ENCODE peak calls at places on chromosome 22, in five cellular contexts. One of them, this sample, is unnamed.
A peak's percentile ranks its signal among the peaks of the same experiment; 100 is the strongest.

GRCh38 chr22:45233386-45233785 is 7.3 kb downstream of the KIAA0930 start:
- DNase-seq in A549: no peak
- DNase-seq in brain microvascular endothelial cell: no peak
- DNase-seq in stomach: no peak
- DNase-seq in OCI-LY7: no peak
- DNase-seq in this sample: no peak

GRCh38 chr22:40332319-40332781 is 13.9 kb upstream of the ADSL start:
- DNase-seq in A549: no peak
- DNase-seq in brain microvascular endothelial cell: peak; percentile 72
- DNase-seq in stomach: no peak
- DNase-seq in OCI-LY7: no peak
- DNase-seq in this sample: no peak

GRCh38 chr22:27146871-27147591 is 489.6 kb downstream of the MIAT start:
- DNase-seq in A549: no peak
- DNase-seq in brain microvascular endothelial cell: no peak
- DNase-seq in stomach: no peak
- DNase-seq in OCI-LY7: no peak
- DNase-seq in this sample: no peak

GRCh38 chr22:30743257-30744020 is 48.8 kb downstream of the OSBP2 start:
- DNase-seq in A549: no peak
- DNase-seq in brain microvascular endothelial cell: no peak
- DNase-seq in stomach: no peak
- DNase-seq in OCI-LY7: no peak
- DNase-seq in this sample: no peak

GRCh38 chr22:45014658-45015057 is 4.9 kb upstream of the PHF21B start:
- DNase-seq in A549: no peak
- DNase-seq in brain microvascular endothelial cell: no peak
- DNase-seq in stomach: no peak
- DNase-seq in OCI-LY7: no peak
- DNase-seq in this sample: no peak

GRCh38 chr22:33648478-33648877 is 271.8 kb downstream of the LARGE1 start:
- DNase-seq in A549: no peak
- DNase-seq in brain microvascular endothelial cell: no peak
- DNase-seq in stomach: no peak
- DNase-seq in OCI-LY7: no peak
- DNase-seq in this sample: no peak

GRCh38 chr22:30650508-30651116 is 15.0 kb downstream of the SLC35E4 start:
- DNase-seq in A549: no peak
- DNase-seq in brain microvascular endothelial cell: no peak
- DNase-seq in stomach: peak; percentile 32
- DNase-seq in OCI-LY7: no peak
- DNase-seq in this sample: no peak

GRCh38 chr22:27063381-27063780 is 406.0 kb downstream of the MIAT start:
- DNase-seq in A549: no peak
- DNase-seq in brain microvascular endothelial cell: no peak
- DNase-seq in stomach: no peak
- DNase-seq in OCI-LY7: no peak
- DNase-seq in this sample: no peak

GRCh38 chr22:36563001-36563400 is 34.0 kb upstream of the EIF3D start:
- DNase-seq in A549: no peak
- DNase-seq in brain microvascular endothelial cell: no peak
- DNase-seq in stomach: no peak
- DNase-seq in OCI-LY7: no peak
- DNase-seq in this sample: no peak

GRCh38 chr22:30705710-30706651 is 11.3 kb downstream of the OSBP2 start:
- DNase-seq in A549: no peak
- DNase-seq in brain microvascular endothelial cell: peak; percentile 5
- DNase-seq in stomach: no peak
- DNase-seq in OCI-LY7: peak; percentile 5
- DNase-seq in this sample: no peak

GRCh38 chr22:38788417-38788816 is 5.5 kb downstream of the DNAL4 start:
- DNase-seq in A549: no peak
- DNase-seq in brain microvascular endothelial cell: peak; percentile 83
- DNase-seq in stomach: peak; percentile 32
- DNase-seq in OCI-LY7: no peak
- DNase-seq in this sample: peak; percentile 96

GRCh38 chr22:40138866-40139265 is 38.9 kb upstream of the TNRC6B start:
- DNase-seq in A549: no peak
- DNase-seq in brain microvascular endothelial cell: no peak
- DNase-seq in stomach: no peak
- DNase-seq in OCI-LY7: no peak
- DNase-seq in this sample: no peak

GRCh38 chr22:39409630-39410029 is 10.1 kb downstream of the TAB1 start:
- DNase-seq in A549: no peak
- DNase-seq in brain microvascular endothelial cell: no peak
- DNase-seq in stomach: no peak
- DNase-seq in OCI-LY7: no peak
- DNase-seq in this sample: no peak

GRCh38 chr22:24580276-24580675 is 12.6 kb downstream of the LRRC75B start:
- DNase-seq in A549: no peak
- DNase-seq in brain microvascular endothelial cell: no peak
- DNase-seq in stomach: no peak
- DNase-seq in OCI-LY7: no peak
- DNase-seq in this sample: no peak

GRCh38 chr22:26502688-26503561 is 9.3 kb downstream of the TFIP11 start:
- DNase-seq in A549: no peak
- DNase-seq in brain microvascular endothelial cell: peak; percentile 34
- DNase-seq in stomach: peak; percentile 28
- DNase-seq in OCI-LY7: peak; percentile 89
- DNase-seq in this sample: peak; percentile 60

GRCh38 chr22:25736378-25737011 is 5.5 kb upstream of the MYO18B start:
- DNase-seq in A549: no peak
- DNase-seq in brain microvascular endothelial cell: no peak
- DNase-seq in stomach: no peak
- DNase-seq in OCI-LY7: no peak
- DNase-seq in this sample: no peak

GRCh38 chr22:44464000-44464399 is 34.0 kb downstream of the RTL6 start:
- DNase-seq in A549: no peak
- DNase-seq in brain microvascular endothelial cell: no peak
- DNase-seq in stomach: no peak
- DNase-seq in OCI-LY7: no peak
- DNase-seq in this sample: no peak

GRCh38 chr22:38452373-38453064 is 2.5 kb downstream of the KCNJ4 start:
- DNase-seq in A549: no peak
- DNase-seq in brain microvascular endothelial cell: no peak
- DNase-seq in stomach: no peak
- DNase-seq in OCI-LY7: no peak
- DNase-seq in this sample: peak; percentile 72

GRCh38 chr22:26892401-26893033 is 235.1 kb downstream of the MIAT start:
- DNase-seq in A549: no peak
- DNase-seq in brain microvascular endothelial cell: no peak
- DNase-seq in stomach: peak; percentile 49
- DNase-seq in OCI-LY7: no peak
- DNase-seq in this sample: peak; percentile 23

GRCh38 chr22:39487826-39488520 is 14.1 kb upstream of the MIEF1 start:
- DNase-seq in A549: no peak
- DNase-seq in brain microvascular endothelial cell: no peak
- DNase-seq in stomach: no peak
- DNase-seq in OCI-LY7: no peak
- DNase-seq in this sample: no peak

GRCh38 chr22:30944986-30945385 is 23.6 kb downstream of the MORC2 start:
- DNase-seq in A549: no peak
- DNase-seq in brain microvascular endothelial cell: no peak
- DNase-seq in stomach: no peak
- DNase-seq in OCI-LY7: no peak
- DNase-seq in this sample: no peak

GRCh38 chr22:31630331-31631329 is 31.4 kb downstream of the PISD start:
- DNase-seq in A549: peak; percentile 61
- DNase-seq in brain microvascular endothelial cell: peak; percentile 58
- DNase-seq in stomach: peak; percentile 79
- DNase-seq in OCI-LY7: peak; percentile 96
- DNase-seq in this sample: peak; percentile 92

GRCh38 chr22:44279059-44279340 is 33.8 kb downstream of the SHISAL1 start:
- DNase-seq in A549: no peak
- DNase-seq in brain microvascular endothelial cell: no peak
- DNase-seq in stomach: no peak
- DNase-seq in OCI-LY7: no peak
- DNase-seq in this sample: no peak

GRCh38 chr22:24990344-24990905 is 37.9 kb downstream of the KIAA1671 start:
- DNase-seq in A549: no peak
- DNase-seq in brain microvascular endothelial cell: no peak
- DNase-seq in stomach: no peak
- DNase-seq in OCI-LY7: no peak
- DNase-seq in this sample: no peak

GRCh38 chr22:38833061-38833460 is 10.8 kb downstream of the NPTXR start:
- DNase-seq in A549: no peak
- DNase-seq in brain microvascular endothelial cell: no peak
- DNase-seq in stomach: no peak
- DNase-seq in OCI-LY7: no peak
- DNase-seq in this sample: no peak

GRCh38 chr22:17106785-17107546 is 14.2 kb downstream of the TMEM121B start:
- DNase-seq in A549: no peak
- DNase-seq in brain microvascular endothelial cell: no peak
- DNase-seq in stomach: no peak
- DNase-seq in OCI-LY7: no peak
- DNase-seq in this sample: no peak

GRCh38 chr22:26697151-26697550 is 39.8 kb downstream of the MIAT start:
- DNase-seq in A549: no peak
- DNase-seq in brain microvascular endothelial cell: no peak
- DNase-seq in stomach: no peak
- DNase-seq in OCI-LY7: no peak
- DNase-seq in this sample: no peak

GRCh38 chr22:48453171-48453570 is 1374.5 kb downstream of the BRD1 start:
- DNase-seq in A549: no peak
- DNase-seq in brain microvascular endothelial cell: no peak
- DNase-seq in stomach: no peak
- DNase-seq in OCI-LY7: no peak
- DNase-seq in this sample: no peak

GRCh38 chr22:31561238-31561887 is 65.0 kb downstream of the SFI1 start:
- DNase-seq in A549: peak; percentile 59
- DNase-seq in brain microvascular endothelial cell: peak; percentile 78
- DNase-seq in stomach: peak; percentile 83
- DNase-seq in OCI-LY7: peak; percentile 66
- DNase-seq in this sample: peak; percentile 89

GRCh38 chr22:37329239-37330140 is 47.2 kb downstream of the CYTH4 start:
- DNase-seq in A549: no peak
- DNase-seq in brain microvascular endothelial cell: no peak
- DNase-seq in stomach: no peak
- DNase-seq in OCI-LY7: no peak
- DNase-seq in this sample: no peak

GRCh38 chr22:27719535-27720227 is 81.9 kb downstream of the MN1 start:
- DNase-seq in A549: no peak
- DNase-seq in brain microvascular endothelial cell: peak; percentile 11
- DNase-seq in stomach: no peak
- DNase-seq in OCI-LY7: peak; percentile 8
- DNase-seq in this sample: no peak

GRCh38 chr22:27795053-27795452 is 6.5 kb downstream of the MN1 start:
- DNase-seq in A549: no peak
- DNase-seq in brain microvascular endothelial cell: no peak
- DNase-seq in stomach: no peak
- DNase-seq in OCI-LY7: no peak
- DNase-seq in this sample: no peak

GRCh38 chr22:25061605-25062377 is 109.3 kb downstream of the KIAA1671 start:
- DNase-seq in A549: no peak
- DNase-seq in brain microvascular endothelial cell: no peak
- DNase-seq in stomach: no peak
- DNase-seq in OCI-LY7: no peak
- DNase-seq in this sample: no peak

DNA sequence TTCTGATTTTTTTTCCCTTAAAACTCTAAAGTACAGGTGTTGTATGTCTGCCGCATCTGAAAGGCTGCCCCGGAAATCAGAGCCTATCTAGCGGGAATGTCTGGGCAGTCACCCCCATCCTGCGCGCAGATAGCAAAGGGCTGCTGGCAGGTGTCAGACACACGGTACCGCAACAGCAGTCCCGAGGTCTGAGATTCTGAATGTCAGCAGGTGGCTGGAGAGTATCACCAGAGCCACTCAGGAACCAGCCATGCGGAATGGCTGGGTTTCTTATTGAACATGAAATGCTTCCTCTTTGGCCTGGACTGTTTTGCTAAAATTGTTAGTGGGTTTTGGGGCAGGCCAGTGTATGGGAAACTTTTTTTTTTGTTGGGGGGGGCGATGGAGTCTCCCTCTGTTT is 53.3 kb downstream of the CERK start:
- DNase-seq in A549: no peak
- DNase-seq in brain microvascular endothelial cell: no peak
- DNase-seq in stomach: peak; percentile 32
- DNase-seq in OCI-LY7: peak; percentile 93
- DNase-seq in this sample: no peak
- H3K27ac ChIP-seq in A549: no peak overlapping the region
- H3K27ac ChIP-seq in brain microvascular endothelial cell: no peak overlapping the region
- H3K27ac ChIP-seq in stomach: peak overlapping the region; percentile 84
- H3K27ac ChIP-seq in OCI-LY7: peak overlapping the region; percentile 84
- H3K27ac ChIP-seq in this sample: peak overlapping the region; percentile 79

GRCh38 chr22:41826001-41826400 is 6.9 kb upstream of the SREBF2 start:
- DNase-seq in A549: no peak
- DNase-seq in brain microvascular endothelial cell: no peak
- DNase-seq in stomach: no peak
- DNase-seq in OCI-LY7: no peak
- DNase-seq in this sample: no peak
- H3K27ac ChIP-seq in A549: no peak overlapping the region
- H3K27ac ChIP-seq in brain microvascular endothelial cell: no peak overlapping the region
- H3K27ac ChIP-seq in stomach: peak overlapping the region; percentile 6
- H3K27ac ChIP-seq in OCI-LY7: no peak overlapping the region
- H3K27ac ChIP-seq in this sample: peak overlapping the region; percentile 80

GRCh38 chr22:20137113-20137512 is 5.5 kb downstream of the ZDHHC8 start:
- DNase-seq in A549: no peak
- DNase-seq in brain microvascular endothelial cell: no peak
- DNase-seq in stomach: no peak
- DNase-seq in OCI-LY7: no peak
- DNase-seq in this sample: no peak

GRCh38 chr22:20135846-20136602 is 4.4 kb downstream of the ZDHHC8 start:
- DNase-seq in A549: no peak
- DNase-seq in brain microvascular endothelial cell: no peak
- DNase-seq in stomach: no peak
- DNase-seq in OCI-LY7: peak; percentile 30
- DNase-seq in this sample: no peak

GRCh38 chr22:20137671-20138416 is 6.2 kb downstream of the ZDHHC8 start:
- DNase-seq in A549: no peak
- DNase-seq in brain microvascular endothelial cell: no peak
- DNase-seq in stomach: no peak
- DNase-seq in OCI-LY7: no peak
- DNase-seq in this sample: peak; percentile 42

GRCh38 chr22:20135265-20135664 is 3.7 kb downstream of the ZDHHC8 start:
- DNase-seq in A549: no peak
- DNase-seq in brain microvascular endothelial cell: no peak
- DNase-seq in stomach: no peak
- DNase-seq in OCI-LY7: no peak
- DNase-seq in this sample: no peak

DNA sequence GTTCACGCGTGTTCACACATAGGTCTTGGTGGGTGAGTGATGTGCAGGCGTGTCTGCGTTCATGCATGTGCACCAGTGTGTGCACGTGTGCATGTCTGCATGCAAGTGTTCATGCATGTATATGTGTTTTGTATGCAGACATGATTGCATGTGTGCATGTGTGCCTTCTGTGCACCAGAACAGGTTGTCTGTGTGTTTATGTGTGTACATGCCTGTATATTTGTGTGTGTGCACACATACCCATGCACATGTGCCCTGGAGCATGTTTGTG is 4.9 kb downstream of the ZDHHC8 start:
- DNase-seq in A549: no peak
- DNase-seq in brain microvascular endothelial cell: no peak
- DNase-seq in stomach: no peak
- DNase-seq in OCI-LY7: no peak
- DNase-seq in this sample: no peak
- H3K27ac ChIP-seq in A549: no peak overlapping the region
- H3K27ac ChIP-seq in brain microvascular endothelial cell: no peak overlapping the region
- H3K27ac ChIP-seq in stomach: no peak overlapping the region
- H3K27ac ChIP-seq in OCI-LY7: no peak overlapping the region
- H3K27ac ChIP-seq in this sample: peak overlapping the region; percentile 85

GRCh38 chr22:35394011-35394312 is 6.0 kb upstream of the MCM5 start:
- DNase-seq in A549: no peak
- DNase-seq in brain microvascular endothelial cell: no peak
- DNase-seq in stomach: no peak
- DNase-seq in OCI-LY7: no peak
- DNase-seq in this sample: no peak
- H3K27ac ChIP-seq in A549: peak overlapping the region; percentile 28
- H3K27ac ChIP-seq in brain microvascular endothelial cell: no peak overlapping the region
- H3K27ac ChIP-seq in stomach: no peak overlapping the region
- H3K27ac ChIP-seq in OCI-LY7: no peak overlapping the region
- H3K27ac ChIP-seq in this sample: no peak overlapping the region

This sample was measured in cardiac muscle cell.